ENCODE peak calls at places on chromosomes 6 and 20, in ten cellular contexts. J, I, V, W, H, C, T, P, G and U are unnamed samples.

GRCh38 chr6:44475779-44476434 is 88.4 kb downstream of the CDC5L start:
- DNase-seq in J (peak), I (peak), V (no peak), W (peak), H (no peak), C (peak), T (peak), P (peak), G (peak), U (peak)

GRCh38 chr20:10992776-10993175 is 319.0 kb upstream of the JAG1 start:
- DNase-seq in J (no peak), I (no peak), V (no peak), W (no peak), H (no peak), C (no peak), T (no peak), P (no peak), G (no peak), U (no peak)

GRCh38 chr6:25452027-25452426 is 172.9 kb downstream of the CARMIL1 start:
- DNase-seq in J (no peak), I (no peak), V (peak), W (no peak), H (no peak), C (no peak), T (peak), P (no peak), G (no peak), U (no peak)

GRCh38 chr20:58753929-58754551 is 61.4 kb downstream of the NPEPL1 start:
- DNase-seq in J (no peak), I (no peak), V (no peak), W (no peak), H (no peak), C (no peak), T (no peak), P (no peak), G (no peak), U (no peak)

GRCh38 chr6:137531376-137532092 is 37.3 kb upstream of the OLIG3 start:
- DNase-seq in J (no peak), I (no peak), V (no peak), W (no peak), H (no peak), C (no peak), T (no peak), P (no peak), G (no peak), U (no peak)

GRCh38 chr6:161104966-161105365 is 113.4 kb downstream of the MAP3K4 start:
- DNase-seq in J (peak), I (no peak), V (no peak), W (no peak), H (peak), C (no peak), T (no peak), P (no peak), G (no peak), U (no peak)

GRCh38 chr6:126153661-126154060 is 167.3 kb downstream of the TRMT11 start:
- DNase-seq in J (no peak), I (no peak), V (no peak), W (no peak), H (no peak), C (no peak), T (no peak), P (no peak), G (no peak), U (no peak)

GRCh38 chr6:16658661-16659060 is 102.6 kb downstream of the ATXN1 start:
- DNase-seq in J (no peak), I (no peak), V (no peak), W (no peak), H (no peak), C (no peak), T (no peak), P (no peak), G (no peak), U (no peak)

GRCh38 chr6:104108587-104108986 is 751.1 kb downstream of the HACE1 start:
- DNase-seq in J (no peak), I (no peak), V (no peak), W (no peak), H (no peak), C (no peak), T (no peak), P (no peak), G (no peak), U (no peak)

GRCh38 chr20:5557123-5557522 is 193.1 kb upstream of the SHLD1 start:
- DNase-seq in J (peak), I (peak), V (no peak), W (peak), H (peak), C (peak), T (peak), P (peak), G (peak), U (no peak)

GRCh38 chr6:297571-298232 is 5.4 kb downstream of the DUSP22 start:
- DNase-seq in J (no peak), I (no peak), V (no peak), W (peak), H (no peak), C (no peak), T (peak), P (no peak), G (no peak), U (no peak)

GRCh38 chr6:135576055-135576454 is 78.5 kb upstream of the AHI1 start:
- DNase-seq in J (peak), I (no peak), V (no peak), W (no peak), H (peak), C (no peak), T (no peak), P (no peak), G (no peak), U (no peak)

GRCh38 chr6:29723666-29724588 is 693 bp downstream of the HLA-F start:
- DNase-seq in J (no peak), I (peak), V (no peak), W (no peak), H (no peak), C (peak), T (no peak), P (no peak), G (peak), U (peak)

GRCh38 chr6:110859335-110859792 is 15.2 kb upstream of the AMD1 start:
- DNase-seq in J (no peak), I (no peak), V (peak), W (no peak), H (no peak), C (peak), T (peak), P (no peak), G (no peak), U (no peak)

GRCh38 chr20:57392512-57393271 is 1.5 kb downstream of the RBM38 start:
- DNase-seq in J (no peak), I (peak), V (no peak), W (peak), H (no peak), C (no peak), T (peak), P (peak), G (no peak), U (peak)

GRCh38 chr6:104253236-104253635 is 606.5 kb downstream of the HACE1 start:
- DNase-seq in J (no peak), I (no peak), V (no peak), W (no peak), H (no peak), C (no peak), T (no peak), P (no peak), G (no peak), U (no peak)

GRCh38 chr20:37417857-37418501 is 72.0 kb downstream of the SRC start:
- DNase-seq in J (no peak), I (no peak), V (no peak), W (no peak), H (no peak), C (no peak), T (no peak), P (no peak), G (no peak), U (no peak)

GRCh38 chr6:105429676-105430075 is 26.8 kb upstream of the PREP start:
- DNase-seq in J (no peak), I (no peak), V (no peak), W (no peak), H (peak), C (no peak), T (no peak), P (no peak), G (no peak), U (no peak)

GRCh38 chr6:278494-278893 is 13.8 kb upstream of the DUSP22 start:
- DNase-seq in J (no peak), I (no peak), V (no peak), W (no peak), H (no peak), C (no peak), T (no peak), P (no peak), G (no peak), U (no peak)

GRCh38 chr20:50919567-50919966 is 11.7 kb downstream of the ADNP start:
- DNase-seq in J (peak), I (no peak), V (no peak), W (no peak), H (no peak), C (no peak), T (no peak), P (no peak), G (no peak), U (no peak)

GRCh38 chr6:77463881-77464867 is 883 bp upstream of the HTR1B start:
- DNase-seq in J (no peak), I (no peak), V (no peak), W (no peak), H (no peak), C (peak), T (peak), P (no peak), G (no peak), U (no peak)

GRCh38 chr20:2761885-2762284 is 38.5 kb downstream of the CPXM1 start:
- DNase-seq in J (no peak), I (no peak), V (no peak), W (no peak), H (no peak), C (no peak), T (no peak), P (no peak), G (no peak), U (no peak)

GRCh38 chr6:3913077-3913957 is 64.1 kb downstream of the FAM50B start:
- DNase-seq in J (peak), I (no peak), V (no peak), W (no peak), H (peak), C (no peak), T (no peak), P (no peak), G (peak), U (no peak)

GRCh38 chr6:85186546-85187170 is 263.2 kb upstream of the NT5E start:
- DNase-seq in J (peak), I (no peak), V (no peak), W (no peak), H (peak), C (no peak), T (no peak), P (no peak), G (no peak), U (no peak)